ENCODE peak calls at places on chromosomes 7 and 10, in four cellular contexts. One of them, this sample, is unnamed.

GRCh38 chr7:106870983-106871410 is 5.9 kb downstream of the PIK3CG start:
- DNase-seq in substantia nigra: no peak
- DNase-seq in activated CD4-positive, alpha-beta T cell treated with anti-CD3 and anti-CD28 coated beads for 48 hours: no peak
- DNase-seq in endodermal cell: no peak
- DNase-seq in this sample: no peak

GRCh38 chr7:79555571-79555970 is 102.1 kb upstream of the MAGI2 start:
- DNase-seq in substantia nigra: no peak
- DNase-seq in activated CD4-positive, alpha-beta T cell treated with anti-CD3 and anti-CD28 coated beads for 48 hours: no peak
- DNase-seq in endodermal cell: no peak
- DNase-seq in this sample: no peak

GRCh38 chr7:91169819-91170218 is 94.4 kb upstream of the FZD1 start:
- DNase-seq in substantia nigra: no peak
- DNase-seq in activated CD4-positive, alpha-beta T cell treated with anti-CD3 and anti-CD28 coated beads for 48 hours: no peak
- DNase-seq in endodermal cell: peak; percentile 52
- DNase-seq in this sample: no peak

GRCh38 chr10:44195120-44196007 is 189.5 kb downstream of the CXCL12 start:
- DNase-seq in substantia nigra: no peak
- DNase-seq in activated CD4-positive, alpha-beta T cell treated with anti-CD3 and anti-CD28 coated beads for 48 hours: no peak
- DNase-seq in endodermal cell: no peak
- DNase-seq in this sample: no peak

GRCh38 chr7:74443591-74444365 is 9.9 kb upstream of the GTF2IRD1 start:
- DNase-seq in substantia nigra: no peak
- DNase-seq in activated CD4-positive, alpha-beta T cell treated with anti-CD3 and anti-CD28 coated beads for 48 hours: no peak
- DNase-seq in endodermal cell: no peak
- DNase-seq in this sample: no peak

GRCh38 chr10:72087969-72088878 is at the start of gene SPOCK2:
- DNase-seq in substantia nigra: peak; percentile 84
- DNase-seq in activated CD4-positive, alpha-beta T cell treated with anti-CD3 and anti-CD28 coated beads for 48 hours: peak; percentile 76
- DNase-seq in endodermal cell: peak; percentile 76
- DNase-seq in this sample: no peak

GRCh38 chr7:3206771-3207191 is 94.3 kb upstream of the SDK1 start:
- DNase-seq in substantia nigra: no peak
- DNase-seq in activated CD4-positive, alpha-beta T cell treated with anti-CD3 and anti-CD28 coated beads for 48 hours: no peak
- DNase-seq in endodermal cell: peak; percentile 31
- DNase-seq in this sample: no peak

GRCh38 chr7:39130304-39130703 is 152.6 kb downstream of the POU6F2 start:
- DNase-seq in substantia nigra: no peak
- DNase-seq in activated CD4-positive, alpha-beta T cell treated with anti-CD3 and anti-CD28 coated beads for 48 hours: no peak
- DNase-seq in endodermal cell: no peak
- DNase-seq in this sample: no peak

GRCh38 chr7:47460251-47460989 is 121.5 kb downstream of the TNS3 start:
- DNase-seq in substantia nigra: peak; percentile 50
- DNase-seq in activated CD4-positive, alpha-beta T cell treated with anti-CD3 and anti-CD28 coated beads for 48 hours: no peak
- DNase-seq in endodermal cell: no peak
- DNase-seq in this sample: no peak

GRCh38 chr7:126973066-126973465 is 279.7 kb downstream of the GRM8 start:
- DNase-seq in substantia nigra: no peak
- DNase-seq in activated CD4-positive, alpha-beta T cell treated with anti-CD3 and anti-CD28 coated beads for 48 hours: no peak
- DNase-seq in endodermal cell: no peak
- DNase-seq in this sample: no peak

GRCh38 chr10:19325581-19325980 is 277.0 kb downstream of the MALRD1 start:
- DNase-seq in substantia nigra: no peak
- DNase-seq in activated CD4-positive, alpha-beta T cell treated with anti-CD3 and anti-CD28 coated beads for 48 hours: no peak
- DNase-seq in endodermal cell: no peak
- DNase-seq in this sample: no peak

GRCh38 chr10:104139221-104139620 is 17.2 kb downstream of the SFR1 start:
- DNase-seq in substantia nigra: no peak
- DNase-seq in activated CD4-positive, alpha-beta T cell treated with anti-CD3 and anti-CD28 coated beads for 48 hours: no peak
- DNase-seq in endodermal cell: no peak
- DNase-seq in this sample: no peak

GRCh38 chr10:110547139-110547761 is 20.2 kb upstream of the SMC3 start:
- DNase-seq in substantia nigra: peak; percentile 3
- DNase-seq in activated CD4-positive, alpha-beta T cell treated with anti-CD3 and anti-CD28 coated beads for 48 hours: no peak
- DNase-seq in endodermal cell: no peak
- DNase-seq in this sample: no peak

GRCh38 chr7:92427193-92427592 is 20.1 kb upstream of the GATAD1 start:
- DNase-seq in substantia nigra: no peak
- DNase-seq in activated CD4-positive, alpha-beta T cell treated with anti-CD3 and anti-CD28 coated beads for 48 hours: no peak
- DNase-seq in endodermal cell: no peak
- DNase-seq in this sample: no peak

GRCh38 chr7:41930538-41931262 is 227.8 kb upstream of the INHBA start:
- DNase-seq in substantia nigra: no peak
- DNase-seq in activated CD4-positive, alpha-beta T cell treated with anti-CD3 and anti-CD28 coated beads for 48 hours: no peak
- DNase-seq in endodermal cell: no peak
- DNase-seq in this sample: no peak

GRCh38 chr10:13892871-13893270 is 306.1 kb downstream of the PRPF18 start:
- DNase-seq in substantia nigra: no peak
- DNase-seq in activated CD4-positive, alpha-beta T cell treated with anti-CD3 and anti-CD28 coated beads for 48 hours: no peak
- DNase-seq in endodermal cell: no peak
- DNase-seq in this sample: no peak

GRCh38 chr7:5532520-5533335 is 109.1 kb upstream of the TNRC18 start:
- DNase-seq in substantia nigra: peak; percentile 52
- DNase-seq in activated CD4-positive, alpha-beta T cell treated with anti-CD3 and anti-CD28 coated beads for 48 hours: peak; percentile 74
- DNase-seq in endodermal cell: peak; percentile 87
- DNase-seq in this sample: no peak

GRCh38 chr10:96275685-96276418 is 4.5 kb upstream of the BLNK start:
- DNase-seq in substantia nigra: peak; percentile 71
- DNase-seq in activated CD4-positive, alpha-beta T cell treated with anti-CD3 and anti-CD28 coated beads for 48 hours: no peak
- DNase-seq in endodermal cell: no peak
- DNase-seq in this sample: peak; percentile 37

GRCh38 chr10:94108200-94108599 is 114.5 kb downstream of the PLCE1 start:
- DNase-seq in substantia nigra: no peak
- DNase-seq in activated CD4-positive, alpha-beta T cell treated with anti-CD3 and anti-CD28 coated beads for 48 hours: peak; percentile 18
- DNase-seq in endodermal cell: peak; percentile 28
- DNase-seq in this sample: no peak

GRCh38 chr7:16494955-16495719 is 29.6 kb upstream of the SOSTDC1 start:
- DNase-seq in substantia nigra: no peak
- DNase-seq in activated CD4-positive, alpha-beta T cell treated with anti-CD3 and anti-CD28 coated beads for 48 hours: no peak
- DNase-seq in endodermal cell: no peak
- DNase-seq in this sample: no peak

GRCh38 chr10:86203162-86203905 is 163.3 kb downstream of the GRID1 start:
- DNase-seq in substantia nigra: no peak
- DNase-seq in activated CD4-positive, alpha-beta T cell treated with anti-CD3 and anti-CD28 coated beads for 48 hours: peak; percentile 30
- DNase-seq in endodermal cell: peak; percentile 91
- DNase-seq in this sample: no peak

GRCh38 chr7:33762903-33763295 is 142.4 kb upstream of the BMPER start:
- DNase-seq in substantia nigra: no peak
- DNase-seq in activated CD4-positive, alpha-beta T cell treated with anti-CD3 and anti-CD28 coated beads for 48 hours: no peak
- DNase-seq in endodermal cell: no peak
- DNase-seq in this sample: no peak

GRCh38 chr7:18408868-18409267 is 86.7 kb upstream of the HDAC9 start:
- DNase-seq in substantia nigra: no peak
- DNase-seq in activated CD4-positive, alpha-beta T cell treated with anti-CD3 and anti-CD28 coated beads for 48 hours: no peak
- DNase-seq in endodermal cell: no peak
- DNase-seq in this sample: no peak

GRCh38 chr7:77753173-77753572 is 45.1 kb downstream of the TMEM60 start:
- DNase-seq in substantia nigra: no peak
- DNase-seq in activated CD4-positive, alpha-beta T cell treated with anti-CD3 and anti-CD28 coated beads for 48 hours: no peak
- DNase-seq in endodermal cell: no peak
- DNase-seq in this sample: no peak

GRCh38 chr7:121032645-121033460 is 44.3 kb downstream of the CPED1 start:
- DNase-seq in substantia nigra: no peak
- DNase-seq in activated CD4-positive, alpha-beta T cell treated with anti-CD3 and anti-CD28 coated beads for 48 hours: no peak
- DNase-seq in endodermal cell: no peak
- DNase-seq in this sample: no peak

GRCh38 chr10:70331486-70332268 is 47.9 kb upstream of the NPFFR1 start:
- DNase-seq in substantia nigra: peak; percentile 75
- DNase-seq in activated CD4-positive, alpha-beta T cell treated with anti-CD3 and anti-CD28 coated beads for 48 hours: no peak
- DNase-seq in endodermal cell: peak; percentile 75
- DNase-seq in this sample: peak; percentile 55

GRCh38 chr10:24821986-24822385 is 98.3 kb upstream of the ARHGAP21 start:
- DNase-seq in substantia nigra: no peak
- DNase-seq in activated CD4-positive, alpha-beta T cell treated with anti-CD3 and anti-CD28 coated beads for 48 hours: peak; percentile 32
- DNase-seq in endodermal cell: no peak
- DNase-seq in this sample: no peak

GRCh38 chr7:80039255-80039884 is 95.3 kb upstream of the GNAI1 start:
- DNase-seq in substantia nigra: peak; percentile 1
- DNase-seq in activated CD4-positive, alpha-beta T cell treated with anti-CD3 and anti-CD28 coated beads for 48 hours: no peak
- DNase-seq in endodermal cell: no peak
- DNase-seq in this sample: no peak

GRCh38 chr7:47247132-47247531 is 334.8 kb downstream of the TNS3 start:
- DNase-seq in substantia nigra: no peak
- DNase-seq in activated CD4-positive, alpha-beta T cell treated with anti-CD3 and anti-CD28 coated beads for 48 hours: no peak
- DNase-seq in endodermal cell: no peak
- DNase-seq in this sample: no peak

GRCh38 chr10:71569775-71570588 is 149.6 kb downstream of the C10orf105 start:
- DNase-seq in substantia nigra: peak; percentile 71
- DNase-seq in activated CD4-positive, alpha-beta T cell treated with anti-CD3 and anti-CD28 coated beads for 48 hours: peak; percentile 87
- DNase-seq in endodermal cell: peak; percentile 97
- DNase-seq in this sample: peak; percentile 41

GRCh38 chr10:75014516-75015230 is 96.8 kb upstream of the SAMD8 start:
- DNase-seq in substantia nigra: no peak
- DNase-seq in activated CD4-positive, alpha-beta T cell treated with anti-CD3 and anti-CD28 coated beads for 48 hours: no peak
- DNase-seq in endodermal cell: no peak
- DNase-seq in this sample: no peak

GRCh38 chr10:114749014-114749413 is 72.6 kb upstream of the FHIP2A start:
- DNase-seq in substantia nigra: no peak
- DNase-seq in activated CD4-positive, alpha-beta T cell treated with anti-CD3 and anti-CD28 coated beads for 48 hours: no peak
- DNase-seq in endodermal cell: no peak
- DNase-seq in this sample: no peak